ENCODE peak calls at places on chromosomes 7 and 10, in four cellular contexts. One of them, this sample, is unnamed.

GRCh38 chr7:105600720-105601550 is 19.6 kb upstream of the EFCAB10 start:
- DNase-seq in astrocyte of the spinal cord: no peak
- DNase-seq in AG04450: no peak
- DNase-seq in tibial artery: no peak
- DNase-seq in this sample: no peak

GRCh38 chr10:119451305-119451896 is 91.1 kb downstream of the RGS10 start:
- DNase-seq in AG04450: no peak
- DNase-seq in tibial artery: no peak
- DNase-seq in astrocyte of the spinal cord: no peak
- DNase-seq in this sample: no peak

GRCh38 chr10:35480150-35480549 is 125.0 kb upstream of the GJD4 start:
- DNase-seq in astrocyte of the spinal cord: no peak
- DNase-seq in tibial artery: no peak
- DNase-seq in AG04450: no peak
- DNase-seq in this sample: no peak

GRCh38 chr10:6204063-6204340 is 1.3 kb downstream of the PFKFB3 start:
- DNase-seq in tibial artery: peak; percentile 79
- DNase-seq in AG04450: no peak
- DNase-seq in astrocyte of the spinal cord: no peak
- DNase-seq in this sample: no peak

GRCh38 chr10:111298031-111298430 is 221.2 kb downstream of the ADRA2A start:
- DNase-seq in astrocyte of the spinal cord: no peak
- DNase-seq in tibial artery: no peak
- DNase-seq in AG04450: no peak
- DNase-seq in this sample: no peak

GRCh38 chr7:23184709-23185354 is 3.0 kb downstream of the NUP42 start:
- DNase-seq in astrocyte of the spinal cord: peak; percentile 36
- DNase-seq in tibial artery: no peak
- DNase-seq in AG04450: no peak
- DNase-seq in this sample: peak; percentile 77

GRCh38 chr10:96509017-96509641 is 4.6 kb downstream of the TLL2 start:
- DNase-seq in AG04450: no peak
- DNase-seq in astrocyte of the spinal cord: peak; percentile 96
- DNase-seq in tibial artery: no peak
- DNase-seq in this sample: peak; percentile 95

GRCh38 chr10:29386347-29386999 is 97.6 kb downstream of the LYZL1 start:
- DNase-seq in AG04450: no peak
- DNase-seq in astrocyte of the spinal cord: peak; percentile 49
- DNase-seq in tibial artery: no peak
- DNase-seq in this sample: peak; percentile 59

GRCh38 chr10:24891823-24892222 is 60.6 kb downstream of the PRTFDC1 start:
- DNase-seq in AG04450: peak; percentile 72
- DNase-seq in astrocyte of the spinal cord: peak; percentile 90
- DNase-seq in tibial artery: no peak
- DNase-seq in this sample: peak; percentile 84

GRCh38 chr7:149027560-149028345 is 552 bp downstream of the PDIA4 start:
- DNase-seq in tibial artery: no peak
- DNase-seq in AG04450: no peak
- DNase-seq in astrocyte of the spinal cord: peak; percentile 34
- DNase-seq in this sample: peak; percentile 29

GRCh38 chr10:50470798-50471582 is 152.8 kb downstream of the SGMS1 start:
- DNase-seq in astrocyte of the spinal cord: peak; percentile 62
- DNase-seq in tibial artery: no peak
- DNase-seq in AG04450: no peak
- DNase-seq in this sample: no peak

GRCh38 chr7:116449950-116450349 is 49.6 kb upstream of the CAV2 start:
- DNase-seq in tibial artery: no peak
- DNase-seq in astrocyte of the spinal cord: no peak
- DNase-seq in AG04450: no peak
- DNase-seq in this sample: peak; percentile 50

GRCh38 chr10:48517911-48518321 is 87.0 kb downstream of the ARHGAP22 start:
- DNase-seq in tibial artery: no peak
- DNase-seq in AG04450: no peak
- DNase-seq in astrocyte of the spinal cord: no peak
- DNase-seq in this sample: peak; percentile 36

GRCh38 chr7:66741706-66742053 is 1.1 kb downstream of the RABGEF1 start:
- DNase-seq in astrocyte of the spinal cord: peak; percentile 17
- DNase-seq in tibial artery: no peak
- DNase-seq in AG04450: no peak
- DNase-seq in this sample: peak; percentile 11

GRCh38 chr10:21171936-21172773 is 275.0 kb upstream of the NEBL start:
- DNase-seq in AG04450: no peak
- DNase-seq in tibial artery: no peak
- DNase-seq in astrocyte of the spinal cord: no peak
- DNase-seq in this sample: no peak

GRCh38 chr10:79443338-79444242 is 1.8 kb downstream of the ZCCHC24 start:
- DNase-seq in astrocyte of the spinal cord: no peak
- DNase-seq in tibial artery: peak; percentile 66
- DNase-seq in AG04450: no peak
- DNase-seq in this sample: peak; percentile 36

GRCh38 chr7:18700147-18700546 is 204.6 kb downstream of the HDAC9 start:
- DNase-seq in tibial artery: no peak
- DNase-seq in AG04450: no peak
- DNase-seq in astrocyte of the spinal cord: no peak
- DNase-seq in this sample: no peak
- TF ChIP-seq CTCF in tibial artery: no peak
- TF ChIP-seq CTCF in AG04450: no peak
- TF ChIP-seq CTCF in astrocyte of the spinal cord: no peak
- TF ChIP-seq CTCF in this sample: no peak

DNA sequence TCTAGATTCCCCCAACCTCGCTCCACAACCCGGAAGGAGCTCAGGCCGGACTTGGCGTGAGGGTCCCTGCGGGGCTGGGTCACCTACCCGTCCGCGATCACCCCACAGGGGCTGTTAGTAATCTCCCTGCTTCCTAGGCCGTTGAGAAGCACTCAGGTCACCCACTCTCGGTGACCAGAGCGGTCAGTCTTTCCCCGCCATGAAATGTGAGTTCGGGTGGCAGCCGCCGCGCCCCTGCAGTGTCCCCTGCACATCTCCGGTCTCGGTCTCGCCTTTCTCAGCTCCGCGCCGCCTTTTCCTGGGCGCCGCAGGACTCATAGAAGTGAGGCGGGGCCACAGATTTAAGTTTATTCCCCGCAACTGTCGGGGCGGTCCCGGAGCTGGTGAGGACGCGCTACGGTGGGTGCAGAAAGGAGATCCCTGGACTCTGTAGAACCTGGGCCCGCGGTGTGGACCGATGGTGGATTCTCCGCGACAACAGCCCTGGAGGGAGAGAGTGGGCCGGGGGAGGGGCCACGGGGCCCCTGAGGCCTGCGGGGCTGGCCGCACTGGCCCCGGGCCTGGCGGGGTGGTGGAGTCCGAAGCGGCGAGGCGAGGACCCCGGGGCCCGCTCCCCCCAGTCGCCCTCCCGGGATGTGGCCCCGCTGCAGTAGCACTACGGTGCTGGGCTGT is 4.5 kb downstream of the FEZF1 start:
- DNase-seq in tibial artery: no peak
- DNase-seq in astrocyte of the spinal cord: no peak
- DNase-seq in AG04450: no peak
- DNase-seq in this sample: no peak
- H3K4me3 ChIP-seq in tibial artery: peak overlapping the region; percentile 1
- H3K4me3 ChIP-seq in astrocyte of the spinal cord: no peak overlapping the region
- H3K4me3 ChIP-seq in AG04450: no peak overlapping the region
- H3K4me3 ChIP-seq in this sample: no peak overlapping the region

GRCh38 chr7:73342645-73343044 is 14.7 kb downstream of the FKBP6 start:
- DNase-seq in astrocyte of the spinal cord: peak; percentile 60
- DNase-seq in AG04450: peak; percentile 33
- DNase-seq in tibial artery: no peak
- DNase-seq in this sample: peak; percentile 84
- TF ChIP-seq CTCF in astrocyte of the spinal cord: peak; percentile 67
- TF ChIP-seq CTCF in AG04450: peak; percentile 76
- TF ChIP-seq CTCF in tibial artery: peak; percentile 33
- TF ChIP-seq CTCF in this sample: peak; percentile 78

DNA sequence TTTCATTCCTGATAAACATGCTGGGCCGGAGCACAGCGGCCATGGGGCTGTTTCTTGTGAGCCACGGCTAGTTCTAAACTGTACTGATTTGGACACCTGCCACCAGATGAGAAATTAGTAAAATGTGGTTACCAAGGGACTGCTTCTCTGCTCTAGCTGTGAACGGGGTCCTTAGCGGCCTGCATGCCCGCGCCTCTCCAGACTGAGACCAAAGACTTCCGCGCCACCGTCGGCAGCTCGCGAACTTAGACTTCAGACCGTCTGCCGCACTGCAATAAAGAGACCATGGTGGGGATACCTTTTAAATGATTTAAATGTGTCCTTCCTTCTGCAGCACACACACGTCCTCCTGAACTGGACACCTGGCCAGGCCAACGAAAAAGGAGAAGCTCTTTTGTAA is 116.4 kb downstream of the BMS1 start:
- DNase-seq in tibial artery: no peak
- DNase-seq in AG04450: no peak
- DNase-seq in astrocyte of the spinal cord: no peak
- DNase-seq in this sample: no peak
- H3K4me3 ChIP-seq in tibial artery: no peak overlapping the region
- H3K4me3 ChIP-seq in AG04450: no peak overlapping the region
- H3K4me3 ChIP-seq in astrocyte of the spinal cord: no peak overlapping the region
- H3K4me3 ChIP-seq in this sample: no peak overlapping the region

GRCh38 chr7:1546274-1546908 is 9.6 kb downstream of the TMEM184A start:
- DNase-seq in astrocyte of the spinal cord: no peak
- DNase-seq in tibial artery: peak; percentile 66
- DNase-seq in AG04450: no peak
- DNase-seq in this sample: no peak

GRCh38 chr7:1544896-1545416 is 11.0 kb downstream of the TMEM184A start:
- DNase-seq in tibial artery: no peak
- DNase-seq in AG04450: no peak
- DNase-seq in astrocyte of the spinal cord: no peak
- DNase-seq in this sample: no peak

GRCh38 chr7:1544178-1544895 is 11.7 kb downstream of the TMEM184A start:
- DNase-seq in tibial artery: peak; percentile 69
- DNase-seq in AG04450: no peak
- DNase-seq in astrocyte of the spinal cord: no peak
- DNase-seq in this sample: no peak

GRCh38 chr7:1546909-1547776 is 8.9 kb downstream of the TMEM184A start:
- DNase-seq in astrocyte of the spinal cord: no peak
- DNase-seq in tibial artery: no peak
- DNase-seq in AG04450: no peak
- DNase-seq in this sample: no peak

DNA sequence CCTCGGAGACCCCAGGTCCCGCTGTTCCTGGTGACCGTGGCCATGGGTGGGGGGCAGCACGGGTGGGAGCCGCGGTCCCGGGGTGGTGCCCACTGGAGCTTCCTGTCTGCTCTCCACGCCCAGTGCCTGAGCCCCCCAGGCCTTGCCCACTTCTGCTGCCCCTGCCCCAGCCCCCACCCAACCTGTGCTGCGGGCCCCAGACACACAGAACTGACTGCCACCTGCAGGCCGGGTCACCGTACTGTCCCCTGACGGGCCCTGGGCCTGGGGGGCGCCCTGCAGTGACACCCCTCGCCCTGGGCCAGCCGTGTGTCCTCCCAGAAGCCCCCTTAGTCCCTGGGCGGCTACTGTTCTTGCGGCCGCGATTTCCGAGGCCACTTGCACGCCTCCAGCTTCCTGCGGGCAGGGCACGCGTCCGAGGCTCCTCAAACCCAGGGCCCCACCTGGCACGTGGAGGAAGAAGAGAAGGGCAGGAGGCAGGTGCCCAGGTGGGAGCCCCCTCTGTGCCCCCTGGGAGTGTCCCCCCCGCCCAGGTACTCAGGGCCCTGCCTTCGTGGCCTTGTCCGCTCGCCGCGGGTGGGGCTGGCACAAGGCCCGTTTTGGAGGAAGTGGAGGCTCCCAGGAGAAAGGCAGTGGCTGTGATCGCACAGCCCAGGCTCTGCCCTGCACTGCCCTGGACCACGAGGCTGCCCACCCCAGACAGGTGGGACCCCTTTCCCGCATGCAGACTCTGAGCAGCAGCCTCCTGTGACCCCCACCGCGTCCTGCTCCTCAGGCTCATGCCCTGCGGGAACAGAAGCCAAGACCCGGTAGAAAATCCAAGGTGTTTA is 10.4 kb downstream of the TMEM184A start:
- DNase-seq in tibial artery: peak; percentile 69
- DNase-seq in AG04450: no peak
- DNase-seq in astrocyte of the spinal cord: no peak
- DNase-seq in this sample: no peak
- TF ChIP-seq CTCF in tibial artery: no peak
- TF ChIP-seq CTCF in AG04450: no peak
- TF ChIP-seq CTCF in astrocyte of the spinal cord: no peak
- TF ChIP-seq CTCF in this sample: no peak

DNA sequence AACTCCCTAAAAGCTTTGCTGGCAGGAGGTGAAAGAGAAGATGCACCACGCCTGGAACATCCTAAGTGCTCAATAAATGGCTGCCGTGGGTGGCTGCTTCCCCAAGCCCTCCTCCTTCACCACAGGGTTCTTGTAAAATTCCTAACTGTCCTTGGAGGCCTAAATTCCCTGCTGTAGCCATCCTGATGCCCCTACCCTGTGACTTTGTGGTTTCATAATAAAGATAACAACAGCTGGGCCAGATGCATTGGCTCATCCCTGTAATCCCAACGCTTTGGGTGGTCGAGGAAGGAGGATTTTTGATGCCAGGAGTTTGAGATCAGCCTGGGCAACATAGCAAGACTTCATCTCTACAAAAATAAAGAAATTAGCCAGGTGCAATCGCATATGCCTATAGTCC is 341.8 kb downstream of the ANKRD30A start:
- DNase-seq in tibial artery: no peak
- DNase-seq in astrocyte of the spinal cord: no peak
- DNase-seq in AG04450: no peak
- DNase-seq in this sample: no peak
- H3K4me3 ChIP-seq in tibial artery: no peak overlapping the region
- H3K4me3 ChIP-seq in astrocyte of the spinal cord: no peak overlapping the region
- H3K4me3 ChIP-seq in AG04450: no peak overlapping the region
- H3K4me3 ChIP-seq in this sample: no peak overlapping the region

GRCh38 chr7:20352573-20353304 is 22.0 kb downstream of the ITGB8 start:
- DNase-seq in AG04450: no peak
- DNase-seq in astrocyte of the spinal cord: peak; percentile 57
- DNase-seq in tibial artery: no peak
- DNase-seq in this sample: no peak
- TF ChIP-seq CTCF in AG04450: no peak
- TF ChIP-seq CTCF in astrocyte of the spinal cord: no peak
- TF ChIP-seq CTCF in tibial artery: no peak
- TF ChIP-seq CTCF in this sample: no peak

DNA sequence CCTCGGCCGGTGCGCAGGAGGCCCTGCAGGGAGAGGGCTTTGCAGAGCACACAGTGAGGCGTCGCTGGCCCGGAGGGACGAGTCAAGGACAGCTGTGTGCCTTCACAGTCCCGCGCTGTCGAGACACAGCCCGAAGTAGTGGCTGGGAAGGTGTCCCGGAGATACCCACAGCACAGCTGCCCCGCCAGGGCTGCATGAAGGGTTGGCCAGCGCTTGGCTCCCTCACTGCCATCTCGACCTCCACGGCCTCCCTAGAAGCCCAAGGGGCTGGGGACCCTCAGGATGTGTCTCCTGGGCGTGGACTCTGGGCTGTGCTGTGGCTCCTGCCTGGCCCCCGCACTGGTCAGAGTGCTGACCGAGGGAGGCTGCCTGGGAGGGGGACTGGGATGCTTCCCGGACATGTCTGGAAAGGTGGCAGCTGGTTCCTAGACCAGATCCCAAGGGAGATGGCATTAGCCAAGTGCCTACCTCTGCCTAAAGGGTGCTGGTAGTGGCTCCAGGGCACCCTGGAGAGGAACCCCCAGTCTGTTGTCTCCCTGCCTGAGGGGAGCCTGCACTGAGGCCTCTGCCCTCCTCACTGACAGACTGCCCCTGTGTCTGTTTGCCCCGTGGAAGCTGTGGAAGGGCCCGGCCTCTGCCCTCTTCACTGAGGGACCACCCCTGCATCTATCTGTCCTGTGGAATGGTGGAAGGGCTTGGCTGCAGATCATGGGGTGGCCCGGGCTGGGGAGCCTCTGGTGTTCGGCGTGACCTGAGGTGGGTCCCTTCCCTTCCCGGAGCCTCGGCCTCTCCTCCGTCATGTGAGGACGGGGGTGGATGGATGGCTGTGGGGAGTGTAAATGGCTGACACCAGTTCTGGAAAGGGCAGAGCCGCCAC is 5.8 kb downstream of the ELFN1 start:
- DNase-seq in astrocyte of the spinal cord: no peak
- DNase-seq in AG04450: no peak
- DNase-seq in tibial artery: peak; percentile 39
- DNase-seq in this sample: no peak
- H3K4me3 ChIP-seq in astrocyte of the spinal cord: no peak overlapping the region
- H3K4me3 ChIP-seq in AG04450: no peak overlapping the region
- H3K4me3 ChIP-seq in tibial artery: no peak overlapping the region
- H3K4me3 ChIP-seq in this sample: no peak overlapping the region

This sample was measured in choroid plexus epithelial cell.